ENCODE peak calls at places on chromosomes 6 and 20, in ten cellular contexts. V is CD8-positive, alpha-beta T cell; P is endodermal cell; B is astrocyte; O is H9; E is pancreas; T is tibial artery; C is endothelial cell; Z is neural progenitor cell; Q is body of pancreas. I is an unnamed sample.

GRCh38 chr6:165556116-165556843 is 106.8 kb downstream of the PDE10A start:
- DNase-seq in V (no peak), Z (no peak), E (peak), B (peak), Q (peak), P (no peak), T (no peak), C (no peak), O (no peak), I (peak)

GRCh38 chr6:168277274-168277669 is 42.3 kb downstream of the DACT2 start:
- DNase-seq in V (no peak), Z (no peak), P (no peak), B (no peak), Q (peak), E (peak), C (no peak), O (no peak), T (no peak), I (no peak)

GRCh38 chr20:23152308-23152892 is 66.3 kb upstream of the CD93 start:
- DNase-seq in T (peak), Q (peak), B (peak), E (no peak), V (no peak), Z (no peak), O (peak), C (no peak), P (peak), I (no peak)

GRCh38 chr6:128235556-128235955 is 284.8 kb downstream of the PTPRK start:
- DNase-seq in E (no peak), B (no peak), Q (no peak), Z (no peak), P (no peak), T (no peak), O (no peak), V (no peak), C (no peak), I (peak)

GRCh38 chr6:14324042-14324441 is 206.5 kb downstream of the CD83 start:
- DNase-seq in B (peak), E (no peak), P (no peak), O (no peak), C (no peak), Q (no peak), V (no peak), Z (no peak), T (no peak), I (peak)

GRCh38 chr6:4350571-4351505 is 215.5 kb upstream of the ECI2 start:
- DNase-seq in B (peak), E (no peak), Z (no peak), C (no peak), Q (no peak), O (no peak), V (no peak), P (peak), T (no peak), I (peak)

GRCh38 chr6:144873653-144874378 is 588.7 kb downstream of the UTRN start:
- DNase-seq in E (no peak), T (no peak), O (no peak), Z (no peak), P (no peak), V (no peak), B (no peak), C (no peak), Q (no peak), I (no peak)

GRCh38 chr6:66183982-66184555 is 477.0 kb upstream of the EYS start:
- DNase-seq in P (no peak), O (no peak), T (no peak), C (no peak), E (no peak), V (no peak), Q (no peak), Z (no peak), B (peak), I (no peak)

GRCh38 chr6:11270030-11271027 is 37.9 kb upstream of the NEDD9 start:
- DNase-seq in V (no peak), E (peak), C (no peak), P (no peak), O (no peak), T (no peak), B (peak), Q (peak), Z (no peak), I (no peak)

GRCh38 chr6:84539122-84539856 is 225.1 kb downstream of the TBX18 start:
- DNase-seq in V (no peak), Q (no peak), C (no peak), P (no peak), Z (no peak), T (no peak), O (no peak), E (no peak), B (no peak), I (no peak)

GRCh38 chr20:51602131-51602530 is 59.6 kb upstream of the NFATC2 start:
- DNase-seq in C (no peak), B (no peak), P (no peak), O (no peak), E (no peak), Q (no peak), T (no peak), Z (no peak), V (no peak), I (no peak)

DNA sequence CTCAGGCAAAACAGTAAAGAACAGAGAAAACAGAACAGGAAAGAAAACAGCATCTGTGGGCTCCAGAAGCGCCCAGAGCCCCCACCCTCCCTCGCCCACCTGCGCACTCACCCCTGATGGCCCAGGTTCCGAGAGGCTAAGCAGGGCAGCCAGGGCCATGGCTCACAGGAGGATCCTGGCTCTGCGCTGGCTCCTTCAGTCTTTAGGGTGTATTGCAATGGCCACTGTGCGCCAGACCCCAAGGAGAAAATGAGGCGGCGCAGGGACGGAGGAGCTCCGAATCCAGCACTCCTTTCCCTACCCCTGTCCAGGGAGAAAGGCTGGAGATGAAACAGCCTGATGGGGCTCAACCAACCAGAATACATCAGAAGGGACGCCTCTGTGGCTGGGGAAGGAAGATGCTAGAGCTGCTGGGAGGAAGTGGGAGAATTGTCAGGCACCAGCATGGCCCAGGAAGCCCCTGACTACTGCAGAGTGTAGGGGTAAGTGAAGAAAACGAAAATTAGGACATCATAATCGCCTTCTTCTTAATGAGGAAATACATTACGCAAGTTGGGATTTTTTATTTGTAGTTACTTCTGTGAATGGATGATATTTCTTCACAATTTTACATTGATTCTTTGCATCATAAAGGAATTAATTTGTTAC is 49.0 kb downstream of the COL11A2 start:
- DNase-seq in O (peak), P (no peak), T (no peak), E (no peak), Q (no peak), C (no peak), Z (no peak), B (no peak), V (no peak), I (no peak)
- TF ChIP-seq CTCF in O (peak), P (peak), T (no peak), E (no peak), Q (no peak), C (peak), Z (peak), B (no peak), V (no peak), I (no peak)

DNA sequence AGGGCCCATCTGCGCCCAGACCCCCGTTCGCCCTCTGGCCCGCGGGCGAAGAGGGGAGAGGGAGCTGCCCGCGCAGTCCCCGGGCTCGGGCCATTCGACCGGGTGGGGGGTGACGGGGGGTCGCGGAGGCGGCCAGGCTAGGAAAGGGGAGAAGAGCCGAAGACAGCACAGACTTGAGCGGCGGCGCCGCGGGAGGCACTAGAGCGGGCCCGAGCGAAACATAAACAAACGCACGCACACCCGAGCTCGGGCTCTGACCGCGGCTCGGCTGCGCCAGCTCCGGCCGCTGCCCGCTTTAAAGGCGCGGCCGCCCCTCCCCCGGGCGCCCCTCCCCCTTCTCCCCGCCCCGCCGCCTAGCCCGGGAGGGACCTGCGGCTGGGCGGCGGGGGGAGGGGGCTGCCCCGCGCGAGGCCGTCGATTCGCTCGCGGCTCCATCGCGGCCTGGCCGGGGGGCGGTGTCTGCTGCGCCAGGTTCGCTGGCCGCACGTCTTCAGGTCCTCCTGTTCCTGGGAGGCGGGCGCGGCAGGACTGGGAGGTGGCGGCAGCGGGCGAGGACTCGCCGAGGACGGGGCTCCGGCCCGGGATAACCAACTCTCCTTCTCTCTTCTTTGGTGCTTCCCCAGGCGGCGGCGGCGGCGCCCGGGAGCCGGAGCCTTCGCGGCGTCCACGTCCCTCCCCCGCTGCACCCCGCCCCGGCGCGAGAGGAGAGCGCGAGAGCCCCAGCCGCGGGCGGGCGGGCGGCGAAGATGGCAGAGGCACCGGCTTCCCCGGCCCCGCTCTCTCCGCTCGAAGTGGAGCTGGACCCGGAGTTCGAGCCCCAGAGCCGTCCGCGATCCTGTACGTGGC is at the start of gene FOXO3:
- DNase-seq in O (peak), V (peak), P (peak), Z (peak), T (peak), Q (peak), B (peak), E (peak), C (peak), I (peak)
- TF ChIP-seq CTCF in O (no peak), V (no peak), P (no peak), Z (no peak), T (no peak), Q (peak), B (no peak), E (no peak), C (no peak), I (no peak)

DNA sequence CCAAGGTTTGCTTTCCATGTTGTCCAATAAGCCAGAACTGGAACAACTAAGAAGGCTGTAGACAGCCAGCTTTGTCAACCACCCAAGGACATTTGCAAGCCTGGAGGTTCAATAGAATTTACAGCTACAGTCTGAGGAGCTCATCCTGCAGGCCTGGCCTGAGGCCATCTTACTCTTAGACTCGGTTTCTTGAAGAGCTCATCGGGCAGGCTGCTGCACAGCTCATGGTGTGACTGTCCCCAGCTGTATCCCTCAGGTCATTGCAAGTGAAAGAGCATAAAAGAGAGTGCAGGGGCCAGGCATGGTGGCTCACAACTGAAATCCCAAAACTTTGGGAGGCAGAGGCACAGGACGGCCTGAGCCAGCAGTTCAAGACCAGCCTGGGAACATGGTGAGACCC is 96.9 kb upstream of the FOXQ1 start:
- DNase-seq in T (no peak), P (no peak), Z (no peak), C (no peak), O (no peak), V (no peak), E (no peak), Q (no peak), B (no peak), I (no peak)
- TF ChIP-seq CTCF in T (no peak), P (peak), Z (no peak), C (no peak), O (no peak), V (no peak), E (no peak), Q (no peak), B (no peak), I (no peak)

DNA sequence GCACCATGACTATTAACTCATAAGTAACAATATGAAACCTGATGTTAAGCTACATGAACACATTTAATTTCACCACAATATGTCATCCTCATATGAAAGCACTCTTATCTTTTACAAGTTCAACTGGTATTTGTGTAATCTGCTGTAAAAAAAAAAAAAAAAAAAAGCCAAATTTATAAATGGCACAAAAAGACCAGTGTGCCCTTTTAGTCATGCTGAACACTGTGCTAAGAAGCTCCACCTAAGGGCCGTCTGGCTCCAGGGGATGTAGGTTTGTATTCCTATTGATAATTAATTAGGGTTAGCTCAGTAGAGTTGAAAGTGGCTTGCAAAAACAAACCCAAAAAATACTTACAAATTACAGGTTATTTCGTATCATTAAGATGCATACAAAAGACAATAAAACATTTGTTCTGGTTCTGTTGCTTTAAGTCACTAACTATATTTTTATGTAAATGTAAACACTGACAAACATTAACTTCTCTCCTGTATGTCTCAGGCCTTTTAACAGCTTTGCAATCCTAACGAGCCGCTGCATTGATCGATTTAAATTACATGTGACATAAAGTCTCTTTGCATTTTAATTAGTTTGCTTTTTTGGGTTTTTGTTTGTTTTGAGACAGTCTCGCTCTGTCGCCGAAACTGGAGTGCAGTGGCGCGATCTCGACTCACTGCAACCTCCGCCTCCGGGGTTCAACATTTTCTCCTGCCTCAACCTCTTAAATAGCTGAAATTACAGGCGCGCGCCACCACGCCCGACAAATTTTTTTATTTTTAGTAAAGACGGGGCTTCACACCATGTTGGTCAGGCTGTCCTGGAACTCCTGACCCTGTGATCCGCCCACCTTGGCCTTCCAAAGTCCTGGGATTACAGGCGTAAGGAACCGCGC is 110.8 kb downstream of the HFE start:
- DNase-seq in Q (no peak), Z (peak), T (no peak), E (no peak), V (peak), B (no peak), C (no peak), P (peak), O (peak), I (peak)
- TF ChIP-seq CTCF in Q (no peak), Z (no peak), T (no peak), E (no peak), V (no peak), B (no peak), C (no peak), P (no peak), O (no peak), I (peak)